ENCODE peak calls at places on chromosomes 6 and 20, in ten cellular contexts. Z, H, J, G, P, W, V, K, F and L are unnamed samples.

GRCh38 chr6:121413831-121414368 is 21.5 kb upstream of the GJA1 start:
- DNase-seq in Z (no peak), H (peak; percentile 57), J (no peak), G (no peak), P (no peak), W (peak; percentile 6), V (no peak), K (no peak), F (no peak), L (no peak)

GRCh38 chr6:10386756-10387654 is 27.9 kb downstream of the TFAP2A start:
- DNase-seq in Z (no peak), H (no peak), J (no peak), G (no peak), P (no peak), W (no peak), V (no peak), K (no peak), F (no peak), L (no peak)

GRCh38 chr6:12479885-12480284 is 189.7 kb downstream of the EDN1 start:
- DNase-seq in Z (no peak), H (peak; percentile 66), J (no peak), G (no peak), P (peak; percentile 42), W (peak; percentile 36), V (no peak), K (no peak), F (peak; percentile 52), L (no peak)

GRCh38 chr20:53291548-53291947 is 302.1 kb downstream of the ZNF217 start:
- DNase-seq in Z (no peak), H (no peak), J (no peak), G (no peak), P (no peak), W (no peak), V (peak; percentile 13), K (no peak), F (no peak), L (no peak)

GRCh38 chr6:17057322-17057721 is 44.5 kb upstream of the STMND1 start:
- DNase-seq in Z (no peak), H (peak; percentile 51), J (no peak), G (no peak), P (no peak), W (peak; percentile 9), V (no peak), K (no peak), F (no peak), L (no peak)

GRCh38 chr6:160767019-160767646 is 65.1 kb downstream of the PLG start:
- DNase-seq in Z (peak; percentile 68), H (peak; percentile 48), J (no peak), G (no peak), P (peak; percentile 52), W (peak; percentile 24), V (peak; percentile 76), K (peak; percentile 80), F (no peak), L (peak; percentile 10)

GRCh38 chr6:113762611-113763010 is 94.5 kb upstream of the MARCKS start:
- DNase-seq in Z (no peak), H (no peak), J (no peak), G (no peak), P (no peak), W (peak; percentile 46), V (no peak), K (no peak), F (no peak), L (no peak)

GRCh38 chr6:157684620-157685299 is 138.3 kb upstream of the SNX9 start:
- DNase-seq in Z (no peak), H (no peak), J (no peak), G (no peak), P (no peak), W (no peak), V (no peak), K (no peak), F (no peak), L (no peak)

GRCh38 chr6:149046822-149047246 is 270.7 kb upstream of the TAB2 start:
- DNase-seq in Z (no peak), H (peak; percentile 50), J (no peak), G (no peak), P (peak; percentile 50), W (no peak), V (no peak), K (no peak), F (no peak), L (peak; percentile 43)

GRCh38 chr6:149046164-149046821 is 271.2 kb upstream of the TAB2 start:
- DNase-seq in Z (no peak), H (no peak), J (no peak), G (no peak), P (no peak), W (no peak), V (no peak), K (no peak), F (no peak), L (no peak)

GRCh38 chr6:149044394-149044965 is 273.0 kb upstream of the TAB2 start:
- DNase-seq in Z (no peak), H (peak; percentile 18), J (peak; percentile 67), G (no peak), P (no peak), W (no peak), V (no peak), K (no peak), F (no peak), L (peak; percentile 19)

GRCh38 chr6:149043476-149044130 is 273.9 kb upstream of the TAB2 start:
- DNase-seq in Z (no peak), H (no peak), J (no peak), G (no peak), P (no peak), W (peak; percentile 28), V (peak; percentile 23), K (no peak), F (no peak), L (no peak)

DNA sequence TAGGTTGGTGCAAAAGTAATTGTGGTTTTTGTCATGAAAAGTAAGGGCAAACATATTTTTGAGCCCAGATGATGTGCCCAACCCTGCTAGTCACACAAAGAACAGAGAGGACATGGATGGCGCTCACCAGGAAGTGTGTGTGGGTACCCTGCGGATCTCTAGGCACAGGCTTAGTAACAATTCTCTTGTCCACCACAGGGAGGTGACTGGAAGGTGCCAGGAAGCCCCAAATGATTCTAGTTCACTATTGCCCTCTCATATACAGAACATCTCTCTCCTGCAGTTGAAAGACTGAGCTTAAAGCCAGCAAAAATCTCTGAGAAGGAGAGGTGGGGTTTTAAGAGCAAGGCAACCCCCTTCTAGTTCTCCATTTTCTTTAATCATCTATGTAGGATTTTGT is 272.1 kb upstream of the TAB2 start:
- DNase-seq in Z (no peak), H (no peak), J (no peak), G (no peak), P (no peak), W (no peak), V (no peak), K (no peak), F (no peak), L (no peak)
- TF ChIP-seq CTCF in Z (no peak), H (no peak), J (no peak), G (peak; percentile 22), P (no peak), W (no peak), V (no peak), K (no peak), F (no peak), L (no peak)

GRCh38 chr20:48965189-48965910 is 43.8 kb downstream of the ARFGEF2 start:
- DNase-seq in Z (no peak), H (peak; percentile 40), J (peak; percentile 11), G (no peak), P (peak; percentile 9), W (peak; percentile 29), V (no peak), K (no peak), F (no peak), L (peak; percentile 18)

GRCh38 chr20:48971956-48972355 is 50.4 kb downstream of the ARFGEF2 start:
- DNase-seq in Z (no peak), H (no peak), J (no peak), G (no peak), P (no peak), W (no peak), V (no peak), K (no peak), F (no peak), L (no peak)

GRCh38 chr20:48975955-48976354 is 54.4 kb downstream of the ARFGEF2 start:
- DNase-seq in Z (peak; percentile 79), H (no peak), J (no peak), G (no peak), P (no peak), W (no peak), V (no peak), K (no peak), F (no peak), L (no peak)

GRCh38 chr20:48972816-48973215 is 51.3 kb downstream of the ARFGEF2 start:
- DNase-seq in Z (no peak), H (no peak), J (no peak), G (no peak), P (no peak), W (no peak), V (no peak), K (no peak), F (no peak), L (no peak)

GRCh38 chr20:48970681-48971370 is 49.3 kb downstream of the ARFGEF2 start:
- DNase-seq in Z (no peak), H (no peak), J (no peak), G (no peak), P (no peak), W (no peak), V (no peak), K (no peak), F (no peak), L (no peak)
- TF ChIP-seq CTCF in Z (no peak), H (no peak), J (no peak), G (no peak), P (no peak), W (no peak), V (no peak), K (no peak), F (no peak), L (no peak)

GRCh38 chr6:108565893-108566292 is 5.2 kb downstream of the FOXO3 start:
- DNase-seq in Z (peak; percentile 86), H (peak; percentile 64), J (peak; percentile 82), G (no peak), P (peak; percentile 46), W (peak; percentile 97), V (no peak), K (no peak), F (no peak), L (no peak)

GRCh38 chr6:108574457-108575149 is 13.9 kb downstream of the FOXO3 start:
- DNase-seq in Z (no peak), H (no peak), J (no peak), G (no peak), P (no peak), W (no peak), V (no peak), K (no peak), F (no peak), L (no peak)

GRCh38 chr6:108568101-108568500 is 7.4 kb downstream of the FOXO3 start:
- DNase-seq in Z (no peak), H (no peak), J (no peak), G (no peak), P (no peak), W (no peak), V (no peak), K (no peak), F (no peak), L (no peak)

GRCh38 chr6:108566406-108566805 is 5.7 kb downstream of the FOXO3 start:
- DNase-seq in Z (no peak), H (no peak), J (no peak), G (no peak), P (no peak), W (no peak), V (no peak), K (no peak), F (no peak), L (no peak)

GRCh38 chr6:108570518-108570917 is 9.8 kb downstream of the FOXO3 start:
- DNase-seq in Z (no peak), H (no peak), J (no peak), G (no peak), P (peak; percentile 40), W (peak; percentile 34), V (no peak), K (no peak), F (no peak), L (no peak)
- TF ChIP-seq CTCF in Z (no peak), H (no peak), J (no peak), G (peak; percentile 35), P (peak; percentile 9), W (no peak), V (no peak), K (no peak), F (peak; percentile 3), L (no peak)

GRCh38 chr6:165484178-165484889 is 174.9 kb upstream of the C6orf118 start:
- DNase-seq in Z (no peak), H (no peak), J (no peak), G (no peak), P (no peak), W (no peak), V (no peak), K (no peak), F (no peak), L (no peak)

GRCh38 chr6:165487347-165487746 is 175.7 kb downstream of the PDE10A start:
- DNase-seq in Z (no peak), H (no peak), J (no peak), G (no peak), P (no peak), W (peak; percentile 81), V (no peak), K (no peak), F (no peak), L (no peak)

GRCh38 chr6:165487950-165488349 is 175.1 kb downstream of the PDE10A start:
- DNase-seq in Z (no peak), H (no peak), J (no peak), G (no peak), P (no peak), W (peak; percentile 11), V (no peak), K (no peak), F (no peak), L (no peak)

GRCh38 chr6:165486183-165487137 is 176.6 kb downstream of the PDE10A start:
- DNase-seq in Z (no peak), H (no peak), J (no peak), G (no peak), P (no peak), W (peak; percentile 48), V (no peak), K (no peak), F (no peak), L (no peak)

DNA sequence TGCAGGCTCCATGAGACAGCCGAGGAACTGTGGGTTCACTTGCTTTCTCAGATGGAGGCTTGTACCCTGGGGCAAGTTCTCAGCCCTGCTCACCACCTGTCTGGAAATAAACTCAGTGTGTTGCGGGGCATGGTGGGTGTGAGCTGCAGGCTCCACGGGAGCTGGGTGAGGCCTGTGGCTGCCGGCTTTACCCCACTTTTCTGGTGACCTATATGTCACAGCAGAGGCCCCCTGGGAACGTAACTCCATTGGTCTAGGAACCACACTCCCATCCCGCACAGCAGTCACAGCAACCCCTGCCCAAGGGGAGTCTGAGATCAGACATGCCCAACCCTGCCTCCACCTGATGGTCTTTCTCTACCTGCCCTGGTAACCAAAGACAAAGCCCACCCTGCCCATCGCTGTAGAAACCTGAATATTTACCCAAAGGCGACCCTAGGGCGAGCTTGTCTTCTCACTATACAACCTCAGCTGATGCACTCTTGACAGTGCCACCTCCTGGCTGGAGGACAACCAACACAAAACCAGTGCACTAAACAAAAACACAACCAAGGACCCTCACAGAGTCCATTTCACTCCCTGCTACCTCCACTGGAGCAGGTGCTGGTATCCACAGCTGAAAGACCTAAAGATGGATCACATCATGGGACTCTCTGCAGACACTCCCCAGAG is 174.3 kb downstream of the PDE10A start:
- DNase-seq in Z (no peak), H (no peak), J (no peak), G (no peak), P (no peak), W (no peak), V (no peak), K (no peak), F (no peak), L (no peak)
- TF ChIP-seq CTCF in Z (no peak), H (no peak), J (no peak), G (peak; percentile 64), P (no peak), W (no peak), V (no peak), K (no peak), F (no peak), L (no peak)